ENCODE peak calls at places on chromosome 22, in seven cellular contexts. N is RWPE1, W is tibial artery, J is AG09309, Z is endothelial cell, K is GM20000, E is thyroid gland. A is an unnamed sample.

GRCh38 chr22:23163665-23164064 is 16.6 kb upstream of the BCR start:
- DNase-seq in N (no peak), W (peak), J (no peak), Z (no peak), K (no peak), E (peak), A (no peak)

GRCh38 chr22:35930933-35931332 is 97.7 kb downstream of the RBFOX2 start:
- DNase-seq in N (peak), W (no peak), J (peak), Z (peak), K (peak), E (no peak), A (peak)

GRCh38 chr22:17343766-17344165 is 25.5 kb upstream of the CECR2 start:
- DNase-seq in N (no peak), W (no peak), J (no peak), Z (no peak), K (no peak), E (no peak), A (no peak)

GRCh38 chr22:39994046-39994565 is 648 bp upstream of the FAM83F start:
- DNase-seq in N (no peak), W (no peak), J (no peak), Z (no peak), K (no peak), E (no peak), A (no peak)

GRCh38 chr22:36135306-36135705 is 25.2 kb downstream of the APOL3 start:
- DNase-seq in N (no peak), W (no peak), J (no peak), Z (no peak), K (no peak), E (no peak), A (no peak)

GRCh38 chr22:27115816-27116256 is 458.4 kb downstream of the MIAT start:
- DNase-seq in N (no peak), W (no peak), J (no peak), Z (no peak), K (no peak), E (no peak), A (peak)

GRCh38 chr22:28345304-28345703 is 334.3 kb downstream of the TTC28 start:
- DNase-seq in N (no peak), W (peak), J (no peak), Z (no peak), K (no peak), E (peak), A (no peak)

GRCh38 chr22:38830026-38830844 is 13.6 kb downstream of the NPTXR start:
- DNase-seq in N (no peak), W (no peak), J (no peak), Z (no peak), K (no peak), E (no peak), A (no peak)

GRCh38 chr22:27074016-27074415 is 416.6 kb downstream of the MIAT start:
- DNase-seq in N (no peak), W (no peak), J (no peak), Z (no peak), K (no peak), E (no peak), A (no peak)

GRCh38 chr22:46905415-46905814 is 143.0 kb downstream of the TBC1D22A start:
- DNase-seq in N (no peak), W (no peak), J (no peak), Z (no peak), K (no peak), E (no peak), A (no peak)

GRCh38 chr22:46900549-46900948 is 138.1 kb downstream of the TBC1D22A start:
- DNase-seq in N (no peak), W (no peak), J (no peak), Z (no peak), K (no peak), E (no peak), A (no peak)

GRCh38 chr22:46902436-46902835 is 140.0 kb downstream of the TBC1D22A start:
- DNase-seq in N (no peak), W (no peak), J (no peak), Z (no peak), K (no peak), E (peak), A (no peak)

GRCh38 chr22:46905834-46906233 is 143.4 kb downstream of the TBC1D22A start:
- DNase-seq in N (no peak), W (no peak), J (no peak), Z (no peak), K (no peak), E (no peak), A (no peak)

GRCh38 chr22:46902998-46903916 is 140.8 kb downstream of the TBC1D22A start:
- DNase-seq in N (no peak), W (no peak), J (no peak), Z (peak), K (no peak), E (peak), A (no peak)
- TF ChIP-seq CTCF in N (no peak), W (no peak), J (no peak), Z (peak), K (no peak), E (peak), A (no peak)

GRCh38 chr22:19773470-19774040 is 13.0 kb downstream of the TBX1 start:
- DNase-seq in N (no peak), W (no peak), J (no peak), Z (no peak), K (no peak), E (no peak), A (no peak)

GRCh38 chr22:19772422-19772672 is 11.8 kb downstream of the TBX1 start:
- DNase-seq in N (no peak), W (no peak), J (no peak), Z (no peak), K (no peak), E (no peak), A (no peak)

GRCh38 chr22:19774628-19775027 is 14.1 kb downstream of the TBX1 start:
- DNase-seq in N (no peak), W (no peak), J (no peak), Z (no peak), K (no peak), E (no peak), A (no peak)

GRCh38 chr22:19770349-19771220 is 10.0 kb downstream of the TBX1 start:
- DNase-seq in N (no peak), W (no peak), J (no peak), Z (no peak), K (no peak), E (no peak), A (no peak)

GRCh38 chr22:19772673-19773469 is 12.3 kb downstream of the TBX1 start:
- DNase-seq in N (no peak), W (no peak), J (no peak), Z (peak), K (peak), E (no peak), A (no peak)
- TF ChIP-seq CTCF in N (no peak), W (no peak), J (no peak), Z (no peak), K (no peak), E (peak), A (no peak)

DNA sequence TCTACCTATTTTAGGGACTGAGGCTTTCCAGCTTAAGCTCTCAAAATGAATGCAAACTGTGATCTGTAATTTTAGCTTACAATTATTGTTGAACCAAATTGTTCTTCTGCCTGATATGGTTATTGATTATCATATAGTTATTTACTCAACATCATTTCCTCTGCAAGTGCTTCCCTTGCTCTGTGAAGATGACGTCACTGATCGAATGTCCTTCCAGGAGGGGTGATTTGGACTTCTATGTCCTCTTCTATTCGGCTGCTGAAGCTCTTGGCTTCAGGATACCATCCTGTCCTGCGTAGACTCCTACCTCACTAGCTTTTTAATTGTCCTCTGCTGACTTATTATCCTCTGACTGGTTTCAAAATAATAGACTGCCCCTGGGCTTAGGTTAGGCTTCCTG is 137.4 kb upstream of the LARGE1 start:
- DNase-seq in N (no peak), W (no peak), J (no peak), Z (no peak), K (no peak), E (no peak), A (no peak)
- TF ChIP-seq CTCF in N (no peak), W (no peak), J (no peak), Z (no peak), K (no peak), E (no peak), A (no peak)

GRCh38 chr22:43092085-43092484 is 2.9 kb upstream of the TTLL1 start:
- DNase-seq in N (no peak), W (no peak), J (no peak), Z (no peak), K (no peak), E (no peak), A (no peak)

GRCh38 chr22:43088616-43088978 is 594 bp downstream of the TTLL1 start:
- DNase-seq in N (no peak), W (no peak), J (no peak), Z (no peak), K (no peak), E (no peak), A (no peak)

GRCh38 chr22:43085658-43086606 is 3.3 kb downstream of the TTLL1 start:
- DNase-seq in N (no peak), W (no peak), J (no peak), Z (no peak), K (peak), E (no peak), A (no peak)

GRCh38 chr22:43090130-43090789 is 1.1 kb upstream of the TTLL1 start:
- DNase-seq in N (peak), W (peak), J (peak), Z (peak), K (peak), E (peak), A (peak)

DNA sequence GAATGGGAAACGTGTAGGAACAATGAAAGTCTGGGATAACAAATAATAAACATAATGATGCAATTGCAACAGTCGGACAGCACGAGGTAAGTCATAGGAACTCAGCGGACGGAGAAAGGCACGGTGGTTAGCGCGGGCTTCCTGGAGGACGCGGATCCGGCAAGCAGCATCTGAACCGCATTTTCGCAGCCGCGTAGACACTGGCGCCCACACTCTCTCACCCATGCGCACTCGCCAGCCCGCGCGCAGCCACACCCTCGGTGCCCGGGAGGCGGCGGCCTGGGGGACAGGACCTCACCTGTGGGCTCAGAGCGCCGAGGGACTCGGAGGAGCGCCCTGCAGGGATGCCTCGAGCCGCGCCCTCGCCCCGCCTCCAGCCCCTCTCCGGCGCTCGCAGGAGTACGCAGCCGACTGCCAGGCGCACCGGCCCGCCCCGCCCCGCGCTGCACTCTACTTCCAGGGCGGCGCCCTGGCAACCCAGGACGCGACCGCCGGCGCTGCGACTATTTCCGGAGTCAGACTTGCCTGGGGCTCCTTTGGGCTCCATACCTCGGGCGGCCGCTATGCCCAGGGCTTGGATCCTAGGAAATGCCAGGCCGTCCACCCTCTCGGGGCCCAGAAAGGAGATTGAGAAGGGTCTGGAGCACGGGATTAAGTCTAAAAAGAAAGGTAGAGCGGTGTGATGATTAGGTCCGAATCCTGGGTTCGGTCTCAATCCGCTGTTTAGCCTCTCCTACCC is at the start of gene TTLL1:
- DNase-seq in N (peak), W (peak), J (no peak), Z (peak), K (peak), E (peak), A (peak)
- TF ChIP-seq CTCF in N (no peak), W (peak), J (no peak), Z (no peak), K (no peak), E (no peak), A (no peak)

A was measured in Calu3.